ENCODE peak calls at places on chromosomes 5 and 9, in nine cellular contexts. M is HT1080; K is ureter; D is anterior cingulate cortex; J is tibial nerve; Y is activated CD4-positive, alpha-beta T cell treated with anti-CD3 and anti-CD28 coated beads, Interleukin-2, amount 10 ng/mL, durations not matched to agents 24 days and 14 days; P is natural killer cell; I is left cardiac atrium; F is RWPE2. Z is an unnamed sample.
A peak's percentile ranks its signal among the peaks of the same experiment; 100 is the strongest.

GRCh38 chr5:76291305-76292077 is 111.6 kb upstream of the IQGAP2 start:
- DNase-seq in M (no peak), K (no peak), D (no peak), J (no peak), Y (no peak), P (no peak), I (no peak), F (no peak), Z (no peak)

GRCh38 chr5:159951387-159951786 is 35.1 kb downstream of the ADRA1B start:
- DNase-seq in M (peak; percentile 30), K (no peak), D (no peak), J (no peak), Y (no peak), P (no peak), I (no peak), F (no peak), Z (no peak)

GRCh38 chr5:137370511-137371071 is 128.5 kb downstream of the SPOCK1 start:
- DNase-seq in M (peak; percentile 35), K (no peak), D (no peak), J (no peak), Y (no peak), P (no peak), I (no peak), F (no peak), Z (no peak)

GRCh38 chr9:99079542-99079941 is 25.4 kb upstream of the TGFBR1 start:
- DNase-seq in M (no peak), K (no peak), D (no peak), J (no peak), Y (no peak), P (no peak), I (no peak), F (no peak), Z (no peak)

GRCh38 chr9:119004618-119004990 is 364.6 kb downstream of the BRINP1 start:
- DNase-seq in M (peak; percentile 51), K (peak; percentile 89), D (no peak), J (peak; percentile 56), Y (no peak), P (no peak), I (peak; percentile 75), F (peak; percentile 68), Z (peak; percentile 95)

GRCh38 chr9:7073679-7074078 is 315.9 kb downstream of the KDM4C start:
- DNase-seq in M (no peak), K (no peak), D (no peak), J (no peak), Y (no peak), P (no peak), I (no peak), F (no peak), Z (no peak)

GRCh38 chr9:8558176-8558575 is 758.6 kb upstream of the DMAC1 start:
- DNase-seq in M (peak; percentile 88), K (no peak), D (no peak), J (no peak), Y (no peak), P (no peak), I (no peak), F (no peak), Z (no peak)

GRCh38 chr5:138230261-138230660 is 17.1 kb upstream of the CDC23 start:
- DNase-seq in M (no peak), K (peak; percentile 45), D (no peak), J (no peak), Y (no peak), P (no peak), I (peak; percentile 76), F (no peak), Z (peak; percentile 61)

Z was measured in right atrium auricular region.